ENCODE peak calls at places on chromosome 10, in five cellular contexts. P is stimulated activated CD4-positive, alpha-beta T cell treated with anti-CD3 and anti-CD28 coated beads, Interleukin-4, amount 100 ng/mL, for 1 hour; L is naive thymus-derived CD8-positive, alpha-beta T cell; O is heart left ventricle; Z is CD4-positive, CD25-positive, alpha-beta regulatory T cell. K is an unnamed sample.

GRCh38 chr10:90846746-90847145 is 11.1 kb downstream of the HTR7 start:
- DNase-seq in P (no peak), L (no peak), O (no peak), Z (no peak), K (no peak)

GRCh38 chr10:42954776-42955492 is 121.9 kb upstream of the RET start:
- DNase-seq in P (no peak), L (no peak), O (no peak), Z (no peak), K (no peak)

GRCh38 chr10:50504389-50504788 is 119.4 kb downstream of the SGMS1 start:
- DNase-seq in P (no peak), L (no peak), O (no peak), Z (no peak), K (no peak)

GRCh38 chr10:133089461-133089800 is 1.7 kb downstream of the ADGRA1 start:
- DNase-seq in P (no peak), L (no peak), O (no peak), Z (no peak), K (no peak)

GRCh38 chr10:77168161-77168560 is 469.4 kb downstream of the KCNMA1 start:
- DNase-seq in P (no peak), L (no peak), O (no peak), Z (no peak), K (no peak)

GRCh38 chr10:14126697-14127440 is 203.9 kb downstream of the FRMD4A start:
- DNase-seq in P (no peak), L (no peak), O (no peak), Z (no peak), K (no peak)

GRCh38 chr10:43855667-43856210 is 207.1 kb upstream of the ZNF32 start:
- DNase-seq in P (no peak), L (no peak), O (peak), Z (no peak), K (no peak)

GRCh38 chr10:110642204-110642979 is 1.7 kb upstream of the RBM20 start:
- DNase-seq in P (no peak), L (no peak), O (no peak), Z (no peak), K (no peak)

GRCh38 chr10:58723977-58724376 is 211.3 kb downstream of the BICC1 start:
- DNase-seq in P (no peak), L (no peak), O (no peak), Z (no peak), K (no peak)

GRCh38 chr10:125521721-125522680 is 161.0 kb downstream of the TEX36 start:
- DNase-seq in P (no peak), L (no peak), O (no peak), Z (no peak), K (no peak)

GRCh38 chr10:126902157-126902556 is 3.1 kb upstream of the DOCK1 start:
- DNase-seq in P (no peak), L (no peak), O (no peak), Z (no peak), K (no peak)

GRCh38 chr10:59830601-59831259 is 75.6 kb downstream of the CCDC6 start:
- DNase-seq in P (no peak), L (no peak), O (peak), Z (peak), K (peak)

GRCh38 chr10:90227259-90227658 is 525.9 kb downstream of the KIF20B start:
- DNase-seq in P (no peak), L (no peak), O (no peak), Z (no peak), K (no peak)

K was measured in NCI-H345.